ENCODE peak calls at places on chromosome 13, in ten cellular contexts. T is thoracic aorta; Z is T-cell; E is activated CD8-positive, alpha-beta T cell treated with anti-CD3 and anti-CD28 coated beads, Interleukin-2, amount 10 ng/mL, durations not matched to agents 7 days and 5 days; K is HFFc6; P is BJ; W is GM06990; B is NCI-H774; Y is LHCN-M2; D is left lobe of liver. O is an unnamed sample.
A peak's percentile ranks its signal among the peaks of the same experiment; 100 is the strongest.

GRCh38 chr13:111947026-111947810 is 119.7 kb upstream of the SOX1 start:
- DNase-seq in D (no peak), T (no peak), W (no peak), P (no peak), Y (no peak), E (no peak), Z (no peak), B (peak; percentile 92), K (no peak), O (no peak)

GRCh38 chr13:20232556-20233277 is 598 bp upstream of the GJB6 start:
- DNase-seq in K (no peak), T (no peak), Z (no peak), E (no peak), P (no peak), W (no peak), D (no peak), Y (no peak), B (no peak), O (no peak)

GRCh38 chr13:98396071-98396710 is 180.7 kb downstream of the STK24 start:
- DNase-seq in Z (no peak), P (no peak), K (no peak), D (no peak), Y (peak; percentile 26), B (no peak), E (no peak), W (no peak), T (no peak), O (no peak)

GRCh38 chr13:80921556-80921955 is 580.6 kb upstream of the SPRY2 start:
- DNase-seq in T (no peak), D (no peak), Z (no peak), B (no peak), P (no peak), Y (peak; percentile 13), E (no peak), W (no peak), K (no peak), O (no peak)

GRCh38 chr13:27504541-27504940 is 54.2 kb upstream of the MTIF3 start:
- DNase-seq in K (no peak), B (no peak), E (no peak), Z (no peak), W (no peak), T (no peak), Y (no peak), D (no peak), P (no peak), O (no peak)

GRCh38 chr13:75473472-75473871 is 8.5 kb downstream of the TBC1D4 start:
- DNase-seq in P (no peak), E (no peak), T (no peak), Y (no peak), D (no peak), W (no peak), Z (no peak), K (no peak), B (no peak), O (no peak)

GRCh38 chr13:98299954-98300350 is 122.9 kb upstream of the RNF113B start:
- DNase-seq in B (no peak), P (no peak), Z (no peak), K (no peak), D (no peak), Y (no peak), E (no peak), W (no peak), T (no peak), O (no peak)

GRCh38 chr13:50529154-50529882 is 314.2 kb downstream of the DLEU7 start:
- DNase-seq in T (peak; percentile 37), P (no peak), Z (no peak), W (peak; percentile 2), K (no peak), D (peak; percentile 94), B (no peak), E (no peak), Y (peak; percentile 93), O (peak; percentile 94)

GRCh38 chr13:35995136-35995535 is 136.0 kb downstream of the DCLK1 start:
- DNase-seq in E (no peak), K (no peak), Y (no peak), D (no peak), P (no peak), T (no peak), Z (no peak), B (no peak), W (no peak), O (no peak)

GRCh38 chr13:66171821-66172220 is 1058.3 kb downstream of the PCDH9 start:
- DNase-seq in Y (no peak), D (no peak), B (no peak), T (no peak), E (no peak), K (no peak), W (no peak), Z (no peak), P (no peak), O (no peak)

GRCh38 chr13:31965361-31966066 is 66.1 kb upstream of the FRY start:
- DNase-seq in E (no peak), Z (no peak), W (peak; percentile 62), Y (peak; percentile 38), B (no peak), P (no peak), K (peak; percentile 30), D (no peak), T (no peak), O (no peak)

O was measured in kidney.